ENCODE peak calls at places on chromosome 13, in four cellular contexts. One of them, this sample, is unnamed.

GRCh38 chr13:32051156-32051555 is 19.6 kb downstream of the FRY start:
- DNase-seq in K562: no peak
- DNase-seq in SK-N-SH: no peak
- DNase-seq in GM12878: no peak
- DNase-seq in this sample: no peak

GRCh38 chr13:27374650-27375049 is 49.8 kb upstream of the GTF3A start:
- DNase-seq in K562: peak; percentile 77
- DNase-seq in SK-N-SH: peak; percentile 75
- DNase-seq in GM12878: no peak
- DNase-seq in this sample: peak; percentile 57

GRCh38 chr13:62629618-62630017 is 1214.0 kb upstream of the PCDH20 start:
- DNase-seq in K562: no peak
- DNase-seq in SK-N-SH: no peak
- DNase-seq in GM12878: no peak
- DNase-seq in this sample: no peak

GRCh38 chr13:21435710-21436151 is 23.4 kb downstream of the ZDHHC20 start:
- DNase-seq in K562: peak; percentile 79
- DNase-seq in SK-N-SH: no peak
- DNase-seq in GM12878: peak; percentile 63
- DNase-seq in this sample: peak; percentile 35

GRCh38 chr13:80037505-80037888 is 303.4 kb downstream of the SPRY2 start:
- DNase-seq in K562: no peak
- DNase-seq in SK-N-SH: no peak
- DNase-seq in GM12878: no peak
- DNase-seq in this sample: no peak

GRCh38 chr13:31638577-31638976 is 100.7 kb upstream of the RXFP2 start:
- DNase-seq in K562: no peak
- DNase-seq in SK-N-SH: no peak
- DNase-seq in GM12878: no peak
- DNase-seq in this sample: no peak

GRCh38 chr13:102825921-102826706 is 19.7 kb upstream of the ERCC5 start:
- DNase-seq in K562: no peak
- DNase-seq in SK-N-SH: no peak
- DNase-seq in GM12878: no peak
- DNase-seq in this sample: no peak

GRCh38 chr13:102847272-102848234 is 1.7 kb downstream of the ERCC5 start:
- DNase-seq in K562: peak; percentile 39
- DNase-seq in SK-N-SH: peak; percentile 17
- DNase-seq in GM12878: no peak
- DNase-seq in this sample: no peak

GRCh38 chr13:104847863-104848262 is 1687.6 kb downstream of the EFNB2 start:
- DNase-seq in K562: no peak
- DNase-seq in SK-N-SH: no peak
- DNase-seq in GM12878: no peak
- DNase-seq in this sample: no peak

GRCh38 chr13:30978981-30979956 is 46.8 kb downstream of the TEX26 start:
- DNase-seq in K562: peak; percentile 52
- DNase-seq in SK-N-SH: peak; percentile 29
- DNase-seq in GM12878: no peak
- DNase-seq in this sample: no peak

GRCh38 chr13:35992964-35993363 is 138.2 kb downstream of the DCLK1 start:
- DNase-seq in K562: no peak
- DNase-seq in SK-N-SH: no peak
- DNase-seq in GM12878: no peak
- DNase-seq in this sample: no peak

GRCh38 chr13:95256086-95256485 is 45.2 kb downstream of the ABCC4 start:
- DNase-seq in K562: no peak
- DNase-seq in SK-N-SH: no peak
- DNase-seq in GM12878: no peak
- DNase-seq in this sample: no peak

GRCh38 chr13:76609643-76610042 is 276.6 kb downstream of the KCTD12 start:
- DNase-seq in K562: no peak
- DNase-seq in SK-N-SH: no peak
- DNase-seq in GM12878: no peak
- DNase-seq in this sample: no peak

GRCh38 chr13:37023871-37024270 is 23.3 kb downstream of the EXOSC8 start:
- DNase-seq in K562: no peak
- DNase-seq in SK-N-SH: no peak
- DNase-seq in GM12878: no peak
- DNase-seq in this sample: no peak

GRCh38 chr13:99970761-99971575 is 599 bp downstream of the ZIC5 start:
- DNase-seq in K562: peak; percentile 55
- DNase-seq in SK-N-SH: peak; percentile 50
- DNase-seq in GM12878: no peak
- DNase-seq in this sample: no peak

GRCh38 chr13:23771966-23772365 is 117.2 kb downstream of the MIPEP start:
- DNase-seq in K562: no peak
- DNase-seq in SK-N-SH: no peak
- DNase-seq in GM12878: no peak
- DNase-seq in this sample: no peak

GRCh38 chr13:89199138-89199537 is 1528.0 kb downstream of the SLITRK5 start:
- DNase-seq in K562: no peak
- DNase-seq in SK-N-SH: no peak
- DNase-seq in GM12878: no peak
- DNase-seq in this sample: no peak

GRCh38 chr13:101978546-101979315 is 423.1 kb downstream of the FGF14 start:
- DNase-seq in K562: no peak
- DNase-seq in SK-N-SH: peak; percentile 42
- DNase-seq in GM12878: no peak
- DNase-seq in this sample: no peak

GRCh38 chr13:31485651-31486051 is 253.7 kb upstream of the RXFP2 start:
- DNase-seq in K562: no peak
- DNase-seq in SK-N-SH: peak; percentile 23
- DNase-seq in GM12878: no peak
- DNase-seq in this sample: no peak

GRCh38 chr13:107721436-107721835 is 493.9 kb downstream of the LIG4 start:
- DNase-seq in K562: no peak
- DNase-seq in SK-N-SH: peak; percentile 20
- DNase-seq in GM12878: no peak
- DNase-seq in this sample: no peak

DNA sequence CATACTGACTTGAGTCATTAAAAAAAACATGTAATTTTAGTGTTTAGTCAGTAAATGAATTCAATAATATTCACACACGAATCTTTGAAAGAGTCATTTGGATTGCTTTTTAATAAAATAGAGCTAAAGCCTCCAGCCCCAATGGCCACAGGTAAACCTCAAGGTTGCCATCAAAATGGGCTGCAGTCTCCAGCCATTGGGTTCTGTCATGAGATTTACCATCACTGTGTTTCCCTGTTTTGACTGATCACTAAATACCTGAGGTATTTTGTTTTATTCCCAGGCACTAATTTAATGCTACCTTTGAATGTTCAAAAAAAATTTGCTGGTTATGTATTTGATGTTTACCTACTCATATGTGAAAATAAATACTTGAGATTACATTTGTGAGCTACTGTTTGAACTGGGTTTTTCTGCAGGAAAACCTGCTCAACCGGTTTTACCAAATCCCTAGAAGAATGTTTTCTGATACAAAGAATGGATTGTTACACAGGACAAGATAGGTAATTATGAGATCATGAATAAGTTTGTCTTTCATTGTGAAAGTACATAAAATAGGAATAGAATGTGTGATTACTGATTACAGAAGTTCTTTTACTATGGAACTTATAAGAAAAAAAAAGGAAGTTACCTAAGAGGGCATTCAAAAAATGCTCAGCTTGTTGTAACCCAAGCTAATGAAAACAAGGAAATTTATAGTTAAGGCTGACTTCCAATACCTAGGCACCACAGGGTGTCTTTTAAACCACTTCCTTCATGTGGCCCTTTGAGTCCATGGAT is 391.3 kb downstream of the EFNB2 start:
- DNase-seq in K562: no peak
- DNase-seq in SK-N-SH: no peak
- DNase-seq in GM12878: no peak
- DNase-seq in this sample: no peak
- TF ChIP-seq TAF1 in K562: no peak
- TF ChIP-seq TAF1 in SK-N-SH: no peak
- TF ChIP-seq TAF1 in GM12878: no peak
- TF ChIP-seq TAF1 in this sample: no peak

DNA sequence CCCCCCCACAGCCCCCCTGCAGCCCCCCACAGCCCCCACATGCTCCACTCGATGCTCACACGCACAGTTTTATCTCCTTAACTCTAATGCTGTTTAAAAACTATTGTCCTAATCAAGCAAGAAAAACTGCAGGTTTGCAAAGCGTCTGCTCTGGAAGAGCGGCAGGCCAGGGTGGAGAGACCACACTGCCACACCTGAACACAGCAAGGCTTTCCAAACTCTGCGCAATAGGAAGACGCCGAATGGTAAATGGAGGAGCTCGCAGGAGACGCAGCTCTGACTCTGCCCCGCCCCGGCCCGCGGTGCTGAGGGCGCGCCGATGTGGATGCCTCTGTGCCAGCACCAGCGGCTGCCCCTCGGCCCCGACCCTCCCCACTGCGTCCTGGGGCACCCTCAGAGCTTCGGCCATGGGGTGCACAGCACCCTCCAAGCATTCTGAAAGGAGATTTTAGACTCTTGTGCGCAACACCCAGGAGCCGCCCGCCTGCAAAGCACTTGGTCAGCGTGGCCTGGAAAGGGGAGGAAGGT is 32.4 kb downstream of the RASA3 start:
- DNase-seq in K562: no peak
- DNase-seq in SK-N-SH: peak; percentile 59
- DNase-seq in GM12878: no peak
- DNase-seq in this sample: no peak
- TF ChIP-seq TAF1 in K562: no peak
- TF ChIP-seq TAF1 in SK-N-SH: no peak
- TF ChIP-seq TAF1 in GM12878: no peak
- TF ChIP-seq TAF1 in this sample: no peak

DNA sequence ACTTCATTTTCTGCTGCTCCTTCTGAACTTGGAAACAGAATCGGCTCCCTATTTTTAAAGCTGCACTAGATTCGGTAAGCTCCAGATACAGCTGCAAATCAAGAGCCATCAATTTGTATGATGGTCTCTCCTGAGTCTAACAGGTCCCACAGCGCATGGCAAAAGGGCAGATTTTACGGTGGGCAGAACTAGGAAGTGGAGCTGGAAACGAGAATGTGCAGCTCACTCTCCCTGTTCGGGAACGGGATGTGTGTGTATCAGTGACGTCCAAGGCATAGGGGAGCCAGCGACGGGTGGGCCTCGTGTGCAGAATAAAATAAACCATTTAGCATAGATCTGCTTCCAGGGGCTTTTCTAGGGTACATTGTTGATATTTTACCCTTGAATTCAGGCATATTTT is 74.2 kb downstream of the COL4A1 start:
- DNase-seq in K562: no peak
- DNase-seq in SK-N-SH: no peak
- DNase-seq in GM12878: no peak
- DNase-seq in this sample: no peak
- TF ChIP-seq TAF1 in K562: no peak
- TF ChIP-seq TAF1 in SK-N-SH: no peak
- TF ChIP-seq TAF1 in GM12878: no peak
- TF ChIP-seq TAF1 in this sample: no peak

DNA sequence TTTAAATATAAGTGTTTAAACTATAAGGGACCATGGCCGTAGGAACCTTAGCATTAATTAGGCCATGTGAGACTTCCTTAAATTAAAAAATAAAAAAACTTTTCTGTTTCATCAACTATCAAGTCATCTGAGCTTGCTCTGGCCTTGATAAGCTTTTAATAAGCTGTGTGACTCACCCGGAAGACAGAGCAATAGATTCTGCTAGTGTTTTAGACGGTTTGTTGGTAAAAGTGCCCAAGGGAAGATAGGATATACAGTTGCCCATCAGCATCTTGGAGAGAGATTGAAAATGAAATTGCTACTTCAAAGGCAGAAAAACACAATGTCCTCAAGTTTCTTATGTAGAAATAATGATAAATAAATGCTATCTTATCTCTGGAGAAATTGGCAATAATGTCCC is 31.2 kb upstream of the RCBTB2 start:
- DNase-seq in K562: no peak
- DNase-seq in SK-N-SH: peak; percentile 7
- DNase-seq in GM12878: no peak
- DNase-seq in this sample: no peak
- TF ChIP-seq TAF1 in K562: no peak
- TF ChIP-seq TAF1 in SK-N-SH: no peak
- TF ChIP-seq TAF1 in GM12878: no peak
- TF ChIP-seq TAF1 in this sample: no peak

GRCh38 chr13:52961196-52961845 is 67.3 kb upstream of the OLFM4 start:
- DNase-seq in K562: no peak
- DNase-seq in SK-N-SH: no peak
- DNase-seq in GM12878: no peak
- DNase-seq in this sample: no peak
- TF ChIP-seq TAF1 in K562: no peak
- TF ChIP-seq TAF1 in SK-N-SH: no peak
- TF ChIP-seq TAF1 in GM12878: no peak
- TF ChIP-seq TAF1 in this sample: no peak

DNA sequence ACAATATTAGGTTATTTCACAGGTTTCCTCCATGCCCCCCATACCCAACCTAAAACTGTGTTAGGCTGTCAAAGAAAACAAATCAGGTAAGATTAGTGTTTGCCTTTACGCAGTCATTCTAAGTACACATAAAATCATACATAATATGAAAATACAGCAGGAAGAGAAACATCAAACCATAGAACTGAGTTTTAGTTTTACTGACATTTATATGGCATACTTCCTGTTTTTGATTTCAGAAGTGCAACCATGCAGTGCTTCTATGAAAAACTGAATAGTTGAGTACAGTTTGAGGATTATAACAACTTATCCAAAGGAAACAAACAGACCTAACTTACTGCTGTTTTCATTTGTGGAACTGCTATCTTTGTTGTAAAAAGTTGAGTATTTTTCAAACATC is 91.3 kb downstream of the KCNRG start:
- DNase-seq in K562: no peak
- DNase-seq in SK-N-SH: no peak
- DNase-seq in GM12878: no peak
- DNase-seq in this sample: no peak
- TF ChIP-seq TAF1 in K562: no peak
- TF ChIP-seq TAF1 in SK-N-SH: no peak
- TF ChIP-seq TAF1 in GM12878: no peak
- TF ChIP-seq TAF1 in this sample: no peak

DNA sequence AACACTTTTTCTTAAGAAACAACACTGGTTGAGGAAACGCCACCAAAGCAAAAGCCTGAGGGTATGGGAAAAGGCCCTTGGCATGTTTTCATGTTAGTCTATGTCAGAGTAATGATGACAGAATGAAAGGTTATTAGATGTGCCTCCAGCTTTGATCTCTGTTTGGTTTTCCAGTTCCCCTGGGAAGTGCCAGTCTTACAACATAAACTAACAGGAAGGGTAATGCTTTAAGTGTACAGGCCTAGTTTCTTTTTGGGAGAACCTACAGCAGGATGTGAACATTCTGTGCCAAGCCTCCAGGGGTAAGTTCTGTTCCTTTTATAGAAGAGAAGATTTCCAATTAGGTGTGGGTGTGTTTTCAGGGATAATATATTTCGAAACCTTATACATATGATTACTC is 121.7 kb downstream of the FNDC3A start:
- DNase-seq in K562: no peak
- DNase-seq in SK-N-SH: no peak
- DNase-seq in GM12878: no peak
- DNase-seq in this sample: no peak
- TF ChIP-seq TAF1 in K562: no peak
- TF ChIP-seq TAF1 in SK-N-SH: no peak
- TF ChIP-seq TAF1 in GM12878: no peak
- TF ChIP-seq TAF1 in this sample: no peak